ENCODE peak calls at places on chromosomes 7 and 10, in seven cellular contexts. One of them, this sample, is unnamed.

GRCh38 chr10:71909399-71910083 is 54.7 kb upstream of the CHST3 start:
- DNase-seq in occipital lobe: no peak
- DNase-seq in GM23338: no peak
- DNase-seq in ELF-1: no peak
- DNase-seq in CD8-positive, alpha-beta T cell: no peak
- DNase-seq in NAMALWA: peak
- DNase-seq in heart left ventricle: no peak
- DNase-seq in this sample: no peak

GRCh38 chr10:78253072-78253853 is 219.6 kb downstream of the RPS24 start:
- DNase-seq in occipital lobe: no peak
- DNase-seq in GM23338: no peak
- DNase-seq in ELF-1: no peak
- DNase-seq in CD8-positive, alpha-beta T cell: no peak
- DNase-seq in NAMALWA: no peak
- DNase-seq in heart left ventricle: no peak
- DNase-seq in this sample: no peak

GRCh38 chr10:113020425-113020753 is 70.3 kb downstream of the TCF7L2 start:
- DNase-seq in occipital lobe: no peak
- DNase-seq in GM23338: no peak
- DNase-seq in ELF-1: no peak
- DNase-seq in CD8-positive, alpha-beta T cell: no peak
- DNase-seq in NAMALWA: no peak
- DNase-seq in heart left ventricle: no peak
- DNase-seq in this sample: no peak

GRCh38 chr7:158549176-158549833 is 38.3 kb downstream of the PTPRN2 start:
- DNase-seq in occipital lobe: peak
- DNase-seq in GM23338: peak
- DNase-seq in ELF-1: peak
- DNase-seq in CD8-positive, alpha-beta T cell: no peak
- DNase-seq in NAMALWA: no peak
- DNase-seq in heart left ventricle: peak
- DNase-seq in this sample: peak

GRCh38 chr10:79910344-79910743 is 38.6 kb downstream of the SFTPD start:
- DNase-seq in occipital lobe: no peak
- DNase-seq in GM23338: no peak
- DNase-seq in ELF-1: no peak
- DNase-seq in CD8-positive, alpha-beta T cell: no peak
- DNase-seq in NAMALWA: no peak
- DNase-seq in heart left ventricle: no peak
- DNase-seq in this sample: no peak

GRCh38 chr7:4738711-4739527 is 36.5 kb upstream of the AP5Z1 start:
- DNase-seq in occipital lobe: no peak
- DNase-seq in GM23338: peak
- DNase-seq in ELF-1: peak
- DNase-seq in CD8-positive, alpha-beta T cell: peak
- DNase-seq in NAMALWA: no peak
- DNase-seq in heart left ventricle: peak
- DNase-seq in this sample: peak

GRCh38 chr7:151384776-151385625 is 24.8 kb downstream of the WDR86 start:
- DNase-seq in occipital lobe: no peak
- DNase-seq in GM23338: no peak
- DNase-seq in ELF-1: no peak
- DNase-seq in CD8-positive, alpha-beta T cell: no peak
- DNase-seq in NAMALWA: no peak
- DNase-seq in heart left ventricle: no peak
- DNase-seq in this sample: no peak

GRCh38 chr10:121804460-121804859 is 123.4 kb downstream of the ATE1 start:
- DNase-seq in occipital lobe: no peak
- DNase-seq in GM23338: no peak
- DNase-seq in ELF-1: no peak
- DNase-seq in CD8-positive, alpha-beta T cell: no peak
- DNase-seq in NAMALWA: no peak
- DNase-seq in heart left ventricle: no peak
- DNase-seq in this sample: peak

GRCh38 chr10:123354521-123354920 is 200.3 kb downstream of the BUB3 start:
- DNase-seq in occipital lobe: no peak
- DNase-seq in GM23338: no peak
- DNase-seq in ELF-1: no peak
- DNase-seq in CD8-positive, alpha-beta T cell: no peak
- DNase-seq in NAMALWA: no peak
- DNase-seq in heart left ventricle: no peak
- DNase-seq in this sample: no peak